ENCODE peak calls at places on chromosome 10, in seven cellular contexts. I, M, G, J, C, V and X are unnamed samples.

GRCh38 chr10:120131183-120131582 is 238.7 kb downstream of the SEC23IP start:
- DNase-seq in I (no peak), M (no peak), G (peak; percentile 44), J (no peak), C (peak; percentile 81), V (no peak), X (no peak)

GRCh38 chr10:69911571-69912528 is 110.1 kb downstream of the COL13A1 start:
- DNase-seq in I (peak; percentile 61), M (no peak), G (no peak), J (peak; percentile 38), C (no peak), V (no peak), X (no peak)

GRCh38 chr10:116127296-116127695 is 145.7 kb downstream of the GFRA1 start:
- DNase-seq in I (no peak), M (no peak), G (no peak), J (no peak), C (no peak), V (no peak), X (no peak)

GRCh38 chr10:74628136-74628535 is 198.3 kb upstream of the KAT6B start:
- DNase-seq in I (no peak), M (no peak), G (no peak), J (no peak), C (no peak), V (no peak), X (no peak)

GRCh38 chr10:82811621-82812020 is 936.6 kb downstream of the NRG3 start:
- DNase-seq in I (no peak), M (no peak), G (no peak), J (no peak), C (peak; percentile 18), V (peak; percentile 38), X (no peak)

GRCh38 chr10:17527530-17528146 is 73.2 kb upstream of the ST8SIA6 start:
- DNase-seq in I (no peak), M (no peak), G (peak; percentile 70), J (no peak), C (no peak), V (peak; percentile 42), X (no peak)

GRCh38 chr10:100501423-100501822 is 18.2 kb downstream of the SEC31B start:
- DNase-seq in I (no peak), M (no peak), G (no peak), J (no peak), C (no peak), V (no peak), X (no peak)

GRCh38 chr10:3080608-3081007 is 13.3 kb downstream of the PFKP start:
- DNase-seq in I (no peak), M (no peak), G (no peak), J (no peak), C (no peak), V (no peak), X (no peak)

GRCh38 chr10:12051241-12051640 is 8.6 kb upstream of the UPF2 start:
- DNase-seq in I (no peak), M (no peak), G (no peak), J (no peak), C (no peak), V (no peak), X (no peak)

GRCh38 chr10:122152544-122152943 is 118.6 kb upstream of the BTBD16 start:
- DNase-seq in I (peak; percentile 65), M (no peak), G (no peak), J (no peak), C (no peak), V (no peak), X (no peak)

GRCh38 chr10:125149278-125150047 is 10.9 kb downstream of the CTBP2 start:
- DNase-seq in I (peak; percentile 64), M (no peak), G (peak; percentile 45), J (peak; percentile 66), C (no peak), V (peak; percentile 81), X (no peak)
- H3K27ac ChIP-seq in I (peak overlapping the region; percentile 82), M (peak overlapping the region; percentile 96), G (peak overlapping the region; percentile 74), J (peak overlapping the region; percentile 7), C (no peak overlapping the region), V (no peak overlapping the region), X (no peak overlapping the region)

DNA sequence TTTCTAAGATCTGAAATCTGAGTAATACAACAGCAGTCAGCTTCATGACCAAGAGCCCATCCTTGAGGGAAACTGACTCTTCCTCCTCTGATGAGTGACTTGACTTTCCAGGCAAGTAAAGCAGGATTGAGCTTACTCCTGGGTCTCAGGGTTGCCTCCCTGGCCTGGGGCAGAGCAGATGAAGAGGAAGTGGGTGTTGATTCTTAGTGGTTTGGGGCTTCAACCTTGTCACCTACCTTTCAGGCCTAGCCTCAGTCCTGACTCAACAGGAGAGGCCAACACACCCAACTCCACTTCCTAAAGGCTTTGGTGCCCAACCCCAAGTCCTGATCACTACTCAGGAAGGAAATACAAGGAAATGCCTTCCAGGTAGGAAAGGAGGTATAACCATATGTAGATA is 54.1 kb downstream of the KCNMA1 start:
- DNase-seq in I (no peak), M (no peak), G (peak; percentile 98), J (no peak), C (no peak), V (no peak), X (no peak)
- H3K4me1 ChIP-seq in I (no peaks in the 10 kb centered on the region), M (peaks cover 8% of the 10 kb centered on the region), G (peaks cover 84% of the 10 kb centered on the region), J (no peaks in the 10 kb centered on the region), C (peaks cover 7% of the 10 kb centered on the region), V (peaks cover 22% of the 10 kb centered on the region), X (no peaks in the 10 kb centered on the region)

DNA sequence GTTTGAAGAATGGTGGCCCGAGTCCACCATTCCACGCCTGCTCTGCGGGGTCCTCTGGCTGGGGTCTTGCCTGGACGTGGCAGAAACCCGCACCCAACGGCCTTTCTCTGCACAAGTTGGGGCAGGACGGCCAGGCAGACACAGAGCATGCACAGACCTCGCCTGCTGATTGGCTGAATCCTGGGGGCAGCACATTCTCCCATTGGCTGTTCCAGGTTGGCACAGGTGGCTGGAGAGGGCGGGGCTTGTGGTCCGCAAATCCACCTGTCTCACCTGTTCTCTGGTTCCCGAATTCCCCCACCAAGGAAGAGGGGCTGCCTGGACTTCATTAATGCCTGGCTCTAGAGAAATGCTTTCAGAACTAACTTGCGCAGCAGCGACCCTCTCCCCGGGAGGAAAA is 104.9 kb upstream of the TCF7L2 start:
- DNase-seq in I (no peak), M (no peak), G (no peak), J (no peak), C (no peak), V (no peak), X (no peak)
- H3K9me3 ChIP-seq in I (peaks cover 10% of the 10 kb centered on the region), M (no peaks in the 10 kb centered on the region), G (peaks cover 4% of the 10 kb centered on the region), J (no peaks in the 10 kb centered on the region), C (no peaks in the 10 kb centered on the region), V (peaks cover 22% of the 10 kb centered on the region), X (peaks cover 12% of the 10 kb centered on the region)

DNA sequence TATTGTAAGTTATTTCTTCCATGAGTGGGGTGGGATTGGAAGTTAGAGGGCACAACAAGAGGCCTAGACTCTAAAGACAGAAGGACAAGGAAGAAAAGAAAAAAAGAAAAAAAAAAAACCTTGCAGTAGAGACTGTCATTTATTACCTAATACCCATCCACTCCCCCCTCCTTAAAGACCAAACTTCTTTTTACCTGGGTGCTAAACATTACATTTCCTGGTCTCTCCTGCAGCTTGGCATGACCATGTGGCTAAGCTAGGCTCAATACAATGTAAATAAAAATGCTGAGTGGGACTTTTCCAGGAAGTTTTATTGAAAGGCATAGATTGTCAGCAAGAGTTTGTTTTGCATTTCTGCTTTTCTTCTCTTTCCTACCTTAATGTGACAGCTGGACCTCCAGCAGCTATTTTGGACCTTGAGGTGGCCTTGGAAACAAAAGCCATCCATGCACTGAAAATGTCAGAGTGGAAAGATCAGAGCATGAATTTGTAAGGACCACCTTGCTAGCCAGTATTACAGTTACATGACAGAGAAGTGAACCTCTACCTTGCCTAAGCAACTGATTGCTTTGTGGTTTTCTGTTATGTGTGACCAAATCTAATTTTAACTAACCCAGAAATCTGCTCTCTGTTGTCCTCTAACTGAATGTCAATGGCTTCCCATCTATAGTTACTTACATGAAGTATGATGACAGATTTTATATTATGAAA is 81.3 kb upstream of the SFMBT2 start:
- DNase-seq in I (no peak), M (no peak), G (no peak), J (no peak), C (no peak), V (no peak), X (no peak)
- H3K27ac ChIP-seq in I (no peak overlapping the region), M (no peak overlapping the region), G (no peak overlapping the region), J (no peak overlapping the region), C (no peak overlapping the region), V (no peak overlapping the region), X (peak overlapping the region; percentile 6)

GRCh38 chr10:71656220-71656619 is 63.4 kb downstream of the C10orf105 start:
- DNase-seq in I (no peak), M (no peak), G (no peak), J (no peak), C (no peak), V (no peak), X (no peak)
- H3K4me1 ChIP-seq in I (no peaks in the 10 kb centered on the region), M (peaks cover 7% of the 10 kb centered on the region), G (no peaks in the 10 kb centered on the region), J (no peaks in the 10 kb centered on the region), C (peaks cover 16% of the 10 kb centered on the region), V (no peaks in the 10 kb centered on the region), X (no peaks in the 10 kb centered on the region)

GRCh38 chr10:108411181-108411580 is 1246.7 kb upstream of the SORCS1 start:
- DNase-seq in I (no peak), M (no peak), G (no peak), J (no peak), C (no peak), V (no peak), X (no peak)

GRCh38 chr10:108412323-108412722 is 1247.8 kb upstream of the SORCS1 start:
- DNase-seq in I (no peak), M (no peak), G (no peak), J (no peak), C (no peak), V (no peak), X (no peak)

GRCh38 chr10:108410231-108410630 is 1245.7 kb upstream of the SORCS1 start:
- DNase-seq in I (no peak), M (no peak), G (no peak), J (no peak), C (no peak), V (no peak), X (no peak)

GRCh38 chr10:108413954-108414353 is 1249.4 kb upstream of the SORCS1 start:
- DNase-seq in I (no peak), M (no peak), G (no peak), J (no peak), C (no peak), V (no peak), X (no peak)

DNA sequence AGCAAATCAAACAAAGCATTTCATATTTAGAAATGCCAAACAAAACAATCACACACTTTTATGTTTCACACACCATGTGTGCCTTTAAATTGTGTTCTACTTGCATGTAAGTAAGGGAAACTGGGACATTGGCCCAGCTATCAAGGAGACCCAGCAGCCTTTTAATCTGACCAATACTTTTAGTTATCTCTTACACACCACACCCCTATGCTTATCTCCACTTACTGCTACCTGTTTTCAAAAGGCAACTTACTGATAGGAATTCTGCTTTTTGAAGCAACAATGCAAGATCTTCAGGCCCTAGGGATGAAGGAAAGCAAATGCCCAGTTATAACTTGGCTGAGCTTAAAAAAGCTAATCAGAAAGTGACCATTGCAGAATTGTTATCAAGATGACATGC is 1244.8 kb upstream of the SORCS1 start:
- DNase-seq in I (no peak), M (no peak), G (no peak), J (no peak), C (no peak), V (no peak), X (no peak)
- H3K9me3 ChIP-seq in I (no peaks in the 10 kb centered on the region), M (no peaks in the 10 kb centered on the region), G (no peaks in the 10 kb centered on the region), J (no peaks in the 10 kb centered on the region), C (no peaks in the 10 kb centered on the region), V (no peaks in the 10 kb centered on the region), X (no peaks in the 10 kb centered on the region)

DNA sequence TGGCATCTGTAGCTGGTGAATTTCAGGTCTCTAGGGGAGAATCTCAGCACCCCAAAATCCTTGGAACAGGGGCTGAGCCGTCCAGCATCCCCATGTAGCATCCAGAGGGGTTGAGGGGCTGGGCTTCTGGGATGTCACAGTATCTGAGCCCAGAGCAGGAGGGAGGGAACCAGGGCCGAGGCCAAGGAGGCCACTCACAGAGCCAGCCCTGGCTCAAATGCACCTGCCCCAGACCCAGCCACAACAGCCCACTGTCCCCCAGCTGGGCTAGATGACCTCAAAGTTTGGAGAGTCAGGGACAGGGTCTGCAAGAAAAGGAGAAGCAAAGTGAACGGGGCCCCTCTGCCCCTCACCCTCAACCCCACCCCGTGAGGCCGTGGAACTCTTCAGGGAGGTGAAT is 22.3 kb downstream of the VSIR start:
- DNase-seq in I (no peak), M (no peak), G (no peak), J (no peak), C (no peak), V (no peak), X (no peak)
- H3K27ac ChIP-seq in I (no peak overlapping the region), M (peak overlapping the region; percentile 90), G (no peak overlapping the region), J (no peak overlapping the region), C (no peak overlapping the region), V (no peak overlapping the region), X (no peak overlapping the region)